ENCODE peak calls at places on chromosomes 3 and 15, in seven cellular contexts. V is LNCaP clone FGC, O is HCT116, Y is upper lobe of right lung, F is astrocyte, I is fibroblast of pulmonary artery, K is ovary. U is an unnamed sample.

GRCh38 chr15:68497206-68497910 is 65.4 kb upstream of the ITGA11 start:
- DNase-seq in I (no peak), V (no peak), Y (no peak), O (no peak), K (no peak), F (peak), U (no peak)

GRCh38 chr3:12965999-12966846 is 107.0 kb downstream of the IQSEC1 start:
- DNase-seq in O (no peak), F (no peak), K (no peak), V (no peak), I (no peak), Y (no peak), U (no peak)

GRCh38 chr3:124453221-124453620 is 277.0 kb upstream of the UMPS start:
- DNase-seq in I (no peak), Y (no peak), O (no peak), K (no peak), F (no peak), V (no peak), U (no peak)

GRCh38 chr15:74615313-74616019 is at the start of gene CLK3:
- DNase-seq in V (peak), K (peak), I (peak), Y (peak), F (peak), O (peak), U (peak)

GRCh38 chr15:21260966-21261395 is 179.3 kb downstream of the POTEB3 start:
- DNase-seq in F (no peak), K (peak), V (no peak), Y (peak), O (no peak), I (no peak), U (no peak)

GRCh38 chr3:142148871-142149860 is at the start of gene TFDP2:
- DNase-seq in Y (peak), O (peak), I (peak), F (peak), V (peak), K (peak), U (peak)

GRCh38 chr3:30805695-30806094 is 88.8 kb downstream of the GADL1 start:
- DNase-seq in V (no peak), K (no peak), F (no peak), O (no peak), Y (no peak), I (no peak), U (no peak)

GRCh38 chr3:133209871-133210550 is 171.8 kb downstream of the TMEM108 start:
- DNase-seq in Y (no peak), K (no peak), F (peak), I (peak), O (no peak), V (no peak), U (peak)

GRCh38 chr3:15491143-15491542 is 30.4 kb downstream of the COLQ start:
- DNase-seq in I (no peak), K (no peak), F (no peak), Y (no peak), O (no peak), V (no peak), U (no peak)

GRCh38 chr3:166451997-166452396 is 614.8 kb upstream of the BCHE start:
- DNase-seq in V (no peak), O (no peak), I (no peak), K (no peak), Y (no peak), F (no peak), U (no peak)

GRCh38 chr3:168984872-168985271 is 678.6 kb downstream of the MECOM start:
- DNase-seq in V (no peak), I (no peak), O (no peak), Y (no peak), K (no peak), F (peak), U (no peak)

GRCh38 chr15:59522988-59523461 is 85.0 kb downstream of the FAM81A start:
- DNase-seq in I (no peak), Y (no peak), K (no peak), V (no peak), O (no peak), F (no peak), U (no peak)

GRCh38 chr3:173913985-173914421 is 516.5 kb downstream of the NLGN1 start:
- DNase-seq in O (no peak), I (no peak), V (no peak), F (peak), Y (no peak), K (no peak), U (no peak)

DNA sequence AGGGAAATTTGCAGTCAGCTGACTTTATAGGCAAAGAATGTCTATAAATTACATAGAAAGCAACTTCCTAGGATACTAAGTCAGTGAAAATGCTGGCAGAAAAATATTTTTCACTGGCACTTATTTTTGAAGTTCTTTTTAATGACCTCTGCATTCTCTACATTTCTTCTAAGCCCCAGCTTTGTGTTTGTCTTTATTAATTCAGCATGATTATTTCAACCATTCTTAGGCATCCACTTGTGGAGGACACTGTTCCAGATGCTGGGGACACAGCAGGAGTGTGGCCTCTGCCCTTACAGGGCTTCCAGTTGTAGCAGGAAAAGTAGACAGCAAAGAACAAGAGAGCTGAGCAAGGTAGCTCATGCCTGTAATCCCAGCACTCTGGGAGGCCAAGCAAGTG is 15.0 kb downstream of the LRRK1 start:
- DNase-seq in V (no peak), I (no peak), K (no peak), F (no peak), O (no peak), Y (no peak), U (no peak)
- H3K4me3 ChIP-seq in V (no peak), I (no peak), K (no peak), F (no peak), O (no peak), Y (no peak), U (no peak)

GRCh38 chr15:44798815-44799214 is 62.5 kb downstream of the TRIM69 start:
- DNase-seq in K (no peak), O (peak), I (no peak), V (no peak), Y (no peak), F (no peak), U (no peak)
- TF ChIP-seq CTCF in K (no peak), O (peak), I (peak), V (peak), Y (peak), F (peak), U (peak)

DNA sequence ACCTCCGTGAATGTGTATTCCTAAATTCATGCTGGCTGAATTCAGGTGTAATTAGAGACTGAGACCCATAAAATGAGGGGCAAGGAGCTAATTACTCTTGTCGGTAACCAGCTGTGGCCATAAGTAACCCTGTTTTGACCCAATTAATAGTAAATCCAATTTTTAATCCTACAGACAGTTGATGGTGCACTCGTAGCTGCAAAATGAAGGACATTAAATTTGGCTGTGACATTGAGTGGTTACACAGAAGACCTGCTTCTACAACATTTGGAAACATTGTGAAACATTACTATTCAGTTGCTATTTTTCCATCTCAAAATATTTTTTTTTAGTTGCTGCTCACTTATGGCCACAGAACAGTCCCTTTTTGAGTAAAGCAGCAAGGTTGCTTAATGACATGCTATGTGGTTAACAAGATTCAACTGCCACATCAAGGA is 33.0 kb downstream of the MBNL1 start:
- DNase-seq in I (no peak), V (no peak), F (no peak), Y (no peak), O (no peak), K (no peak), U (no peak)
- H3K4me3 ChIP-seq in I (peak), V (no peak), F (no peak), Y (peak), O (no peak), K (peak), U (peak)

GRCh38 chr15:70189826-70190225 is 92.1 kb upstream of the TLE3 start:
- DNase-seq in I (no peak), V (no peak), F (no peak), K (no peak), O (no peak), Y (no peak), U (no peak)
- TF ChIP-seq CTCF in I (no peak), V (no peak), F (no peak), K (no peak), O (no peak), Y (no peak), U (no peak)

DNA sequence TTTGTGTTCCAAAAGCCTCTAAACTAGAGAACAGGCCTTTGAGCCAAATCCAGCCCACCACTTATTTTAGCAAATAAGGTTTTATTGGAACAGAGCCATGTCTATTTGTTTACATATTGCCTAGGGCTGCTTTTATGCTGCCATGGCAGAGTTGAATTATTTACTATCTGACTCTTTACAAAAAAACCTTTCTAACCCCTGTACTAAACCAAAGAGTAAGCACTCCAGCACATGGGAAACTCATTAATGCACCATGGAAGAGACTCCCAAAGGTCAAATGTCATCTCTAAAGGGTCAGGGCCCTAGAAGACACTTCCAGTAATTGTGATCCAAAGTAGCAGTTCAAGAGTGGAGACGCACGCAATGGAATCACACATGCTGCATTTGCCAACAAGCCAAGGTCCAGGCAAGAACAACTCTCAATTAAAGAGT is 22.3 kb downstream of the OSBPL10 start:
- DNase-seq in I (no peak), Y (no peak), O (no peak), V (no peak), F (no peak), K (no peak), U (no peak)
- H3K4me3 ChIP-seq in I (no peak), Y (no peak), O (no peak), V (no peak), F (no peak), K (no peak), U (no peak)

GRCh38 chr3:25461946-25462345 is 33.9 kb downstream of the RARB start:
- DNase-seq in Y (no peak), O (no peak), I (no peak), V (no peak), K (no peak), F (no peak), U (no peak)
- TF ChIP-seq CTCF in Y (no peak), O (no peak), I (no peak), V (no peak), K (no peak), F (no peak), U (no peak)

GRCh38 chr3:107661447-107662108 is 138.8 kb downstream of the BBX start:
- DNase-seq in I (peak), F (no peak), O (no peak), K (no peak), V (no peak), Y (no peak), U (peak)
- H3K4me3 ChIP-seq in I (peak), F (peak), O (no peak), K (no peak), V (no peak), Y (peak), U (no peak)

U was measured in foreskin fibroblast.